ENCODE peak calls at places on chromosomes 3 and 15, in four cellular contexts. V is HepG2, R is K562, D is H1. T is an unnamed sample.

GRCh38 chr3:134190272-134190671 is 60.4 kb downstream of the RYK start:
- DNase-seq in D (no peak), R (no peak), V (no peak), T (no peak)

GRCh38 chr3:73292241-73292640 is 230.8 kb downstream of the EBLN2 start:
- DNase-seq in R (no peak), D (no peak), V (no peak), T (no peak)

GRCh38 chr3:113736548-113737089 is 9.4 kb downstream of the NAA50 start:
- DNase-seq in R (no peak), V (peak; percentile 60), D (no peak), T (peak; percentile 73)

GRCh38 chr3:126083511-126083912 is 412 bp downstream of the SLC41A3 start:
- DNase-seq in R (no peak), D (peak; percentile 62), V (peak; percentile 14), T (peak; percentile 19)

GRCh38 chr3:195582947-195583346 is 793 bp downstream of the APOD start:
- DNase-seq in R (no peak), V (peak; percentile 24), D (no peak), T (no peak)

GRCh38 chr3:196948442-196949365 is 6.4 kb upstream of the NCBP2 start:
- DNase-seq in D (peak; percentile 56), R (peak; percentile 52), V (peak; percentile 63), T (no peak)

GRCh38 chr3:45693941-45694521 is 4.8 kb downstream of the SACM1L start:
- DNase-seq in V (no peak), R (peak; percentile 27), D (no peak), T (no peak)

GRCh38 chr15:76963596-76963995 is 31.3 kb upstream of the PSTPIP1 start:
- DNase-seq in D (no peak), R (peak; percentile 25), V (peak; percentile 12), T (no peak)

GRCh38 chr3:38662544-38662943 is 13.1 kb upstream of the SCN5A start:
- DNase-seq in R (no peak), V (peak; percentile 52), D (no peak), T (peak; percentile 43)

GRCh38 chr3:55897573-55898224 is 410.6 kb upstream of the WNT5A start:
- DNase-seq in R (no peak), D (no peak), V (no peak), T (peak; percentile 21)

GRCh38 chr3:87810427-87810826 is 248.4 kb downstream of the CGGBP1 start:
- DNase-seq in D (no peak), R (no peak), V (no peak), T (no peak)

GRCh38 chr3:28317438-28318022 is 31.0 kb upstream of the ZCWPW2 start:
- DNase-seq in R (peak; percentile 57), V (peak; percentile 57), D (no peak), T (peak; percentile 38)

GRCh38 chr3:171417813-171418212 is 42.4 kb downstream of the TNIK start:
- DNase-seq in D (no peak), V (peak; percentile 2), R (no peak), T (peak; percentile 93)

GRCh38 chr3:8845641-8846040 is 76.2 kb upstream of the OXTR start:
- DNase-seq in D (no peak), R (no peak), V (no peak), T (peak; percentile 72)

GRCh38 chr3:20316238-20316637 is 130.2 kb upstream of the SGO1 start:
- DNase-seq in D (no peak), R (no peak), V (no peak), T (no peak)

GRCh38 chr3:170865209-170866094 is 4.5 kb downstream of the RPL22L1 start:
- DNase-seq in V (peak; percentile 18), R (no peak), D (no peak), T (no peak)

GRCh38 chr3:13021141-13021933 is 51.9 kb downstream of the IQSEC1 start:
- DNase-seq in R (no peak), D (no peak), V (no peak), T (no peak)

GRCh38 chr3:194212021-194212868 is 76.3 kb downstream of the HES1 start:
- DNase-seq in R (no peak), D (peak; percentile 61), V (no peak), T (no peak)

GRCh38 chr3:89000886-89001285 is 106.5 kb upstream of the EPHA3 start:
- DNase-seq in D (no peak), R (no peak), V (no peak), T (no peak)

GRCh38 chr3:109804697-109805096 is 467.4 kb upstream of the DPPA4 start:
- DNase-seq in D (no peak), V (no peak), R (no peak), T (no peak)

GRCh38 chr15:76994001-76994400 is 925 bp upstream of the PSTPIP1 start:
- DNase-seq in V (no peak), R (no peak), D (no peak), T (no peak)

GRCh38 chr3:12961007-12961725 is 112.1 kb downstream of the IQSEC1 start:
- DNase-seq in D (no peak), R (no peak), V (no peak), T (no peak)

GRCh38 chr3:131568460-131568859 is 65.7 kb upstream of the MRPL3 start:
- DNase-seq in R (no peak), D (no peak), V (no peak), T (no peak)

GRCh38 chr3:189204467-189204866 is 32.7 kb downstream of the TPRG1 start:
- DNase-seq in R (no peak), V (no peak), D (no peak), T (no peak)

GRCh38 chr3:129104051-129104450 is 17.6 kb downstream of the RAB43 start:
- DNase-seq in V (no peak), R (no peak), D (no peak), T (no peak)

GRCh38 chr15:57373251-57373881 is 2.9 kb upstream of the CGNL1 start:
- DNase-seq in D (no peak), V (no peak), R (no peak), T (no peak)

GRCh38 chr3:8313591-8314298 is 187.9 kb upstream of the LMCD1 start:
- DNase-seq in V (no peak), R (no peak), D (no peak), T (no peak)

GRCh38 chr15:57158997-57159668 is 217.2 kb upstream of the CGNL1 start:
- DNase-seq in V (no peak), D (no peak), R (no peak), T (no peak)

GRCh38 chr3:149476135-149476684 is 1.7 kb downstream of the TM4SF4 start:
- DNase-seq in R (no peak), D (no peak), V (no peak), T (no peak)

GRCh38 chr15:52233405-52233804 is 42.2 kb upstream of the GNB5 start:
- DNase-seq in V (no peak), R (no peak), D (no peak), T (peak; percentile 12)

DNA sequence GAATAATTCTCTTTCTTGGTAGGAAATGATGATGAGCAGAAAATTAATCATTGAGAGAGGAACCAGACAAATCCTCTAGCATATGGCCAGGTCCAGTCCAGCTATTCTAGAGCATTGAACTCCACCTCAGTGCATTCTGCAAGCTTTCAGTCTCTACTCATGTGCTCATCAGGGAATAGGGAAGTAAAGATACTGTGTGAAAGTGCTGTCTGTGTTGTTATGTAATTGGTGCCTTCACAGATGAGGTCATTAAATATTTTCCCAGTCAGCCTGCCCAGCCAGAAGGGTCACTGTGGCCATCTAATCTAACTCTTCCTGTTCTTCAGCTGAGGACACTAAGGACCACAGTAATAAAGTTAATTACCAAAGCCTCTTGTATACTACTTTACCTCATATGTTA is 28.2 kb downstream of the C3orf62 start:
- DNase-seq in D (no peak), R (no peak), V (no peak), T (peak; percentile 16)
- TF ChIP-seq MAFK in D (no peak), R (no peak), V (no peak), T (no peak)

GRCh38 chr3:49026536-49026935 is 2.7 kb downstream of the IMPDH2 start:
- DNase-seq in V (no peak), D (no peak), R (no peak), T (no peak)

GRCh38 chr3:49027634-49028033 is 1.6 kb downstream of the IMPDH2 start:
- DNase-seq in R (no peak), V (no peak), D (no peak), T (no peak)

GRCh38 chr3:49029563-49029884 is 326 bp upstream of the IMPDH2 start:
- DNase-seq in D (no peak), R (no peak), V (no peak), T (no peak)

GRCh38 chr3:49028673-49029562 is at the start of gene IMPDH2:
- DNase-seq in D (peak; percentile 97), V (peak; percentile 82), R (peak; percentile 86), T (peak; percentile 91)

DNA sequence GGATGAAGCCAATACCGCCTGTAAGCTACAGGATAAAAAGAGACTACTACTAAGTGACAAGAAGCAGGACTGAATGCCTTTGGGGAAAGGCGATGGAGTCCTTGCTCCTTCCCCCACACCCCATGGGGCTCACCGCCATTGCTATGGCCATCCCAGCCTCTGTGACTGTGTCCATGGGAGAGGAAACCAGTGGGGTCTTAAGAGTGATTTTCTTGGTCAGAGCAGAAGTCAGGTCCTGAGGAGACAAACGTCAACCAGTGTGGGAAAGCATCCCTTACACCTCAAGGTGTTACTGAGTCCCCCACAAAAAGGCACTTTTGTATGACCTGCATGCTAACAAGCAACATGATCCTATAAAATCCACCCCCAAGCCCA is 913 bp downstream of the IMPDH2 start:
- DNase-seq in D (no peak), R (no peak), V (no peak), T (no peak)
- H3K9ac ChIP-seq in D (peak overlapping the region; percentile 82), R (peak overlapping the region; percentile 93), V (peak overlapping the region; percentile 83), T (peak overlapping the region; percentile 90)

DNA sequence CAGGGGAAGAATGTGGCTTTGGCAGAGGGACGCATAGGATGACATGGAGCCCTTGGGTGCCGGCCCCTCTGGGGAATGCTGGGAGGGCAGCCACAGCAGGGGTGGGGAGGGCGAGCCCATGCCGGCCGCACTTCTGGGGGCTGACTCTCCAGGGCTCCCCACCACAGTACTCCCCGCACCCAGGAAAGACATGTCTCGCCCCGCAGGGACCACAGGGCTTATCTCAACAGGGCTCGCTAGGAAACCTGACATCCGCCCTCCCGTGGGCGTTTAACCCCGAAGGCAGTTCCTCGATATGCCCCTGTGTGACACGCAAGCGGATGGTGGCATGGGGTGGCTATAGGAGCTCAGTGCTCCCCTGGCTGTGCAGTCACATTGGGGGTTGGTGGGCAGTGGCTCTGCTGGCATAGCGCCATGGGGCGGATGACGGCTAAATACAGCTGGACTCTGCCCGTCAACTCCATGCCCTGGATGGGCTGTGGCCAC is 141.4 kb downstream of the ADAMTS17 start:
- DNase-seq in V (no peak), D (peak; percentile 22), R (no peak), T (no peak)
- TF ChIP-seq MAFK in V (no peak), D (no peak), R (no peak), T (no peak)

GRCh38 chr15:64464271-64465005 is 4.1 kb downstream of the ZNF609 start:
- DNase-seq in V (no peak), D (no peak), R (no peak), T (peak; percentile 56)
- H3K9ac ChIP-seq in V (no peak overlapping the region), D (no peak overlapping the region), R (no peak overlapping the region), T (no peak overlapping the region)

GRCh38 chr3:17747184-17747889 is 4.9 kb upstream of the TBC1D5 start:
- DNase-seq in R (no peak), V (peak; percentile 57), D (no peak), T (no peak)
- TF ChIP-seq MAFK in R (no peak), V (no peak), D (no peak), T (no peak)

GRCh38 chr3:141739731-141740130 is 1.6 kb downstream of the RNF7 start:
- DNase-seq in R (no peak), D (no peak), V (no peak), T (no peak)
- H3K9ac ChIP-seq in R (peak overlapping the region; percentile 90), D (no peak overlapping the region), V (peak overlapping the region; percentile 93), T (peak overlapping the region; percentile 95)

GRCh38 chr3:14258906-14259904 is 80.6 kb downstream of the LSM3 start:
- DNase-seq in V (no peak), R (no peak), D (no peak), T (no peak)
- TF ChIP-seq MAFK in V (no peak), R (no peak), D (no peak), T (no peak)